ENCODE peak calls at places on chromosome 4, in seven cellular contexts. S is fibroblast of the aortic adventitia; W is heart right ventricle; J is spleen; I is CD4-positive, CD25-positive, alpha-beta regulatory T cell; C is Caco-2; U is GM12865. D is an unnamed sample.

GRCh38 chr4:142567620-142568451 is 278.3 kb downstream of the INPP4B start:
- DNase-seq in S (peak), W (no peak), J (no peak), I (peak), C (peak), U (peak), D (no peak)

GRCh38 chr4:187010052-187010451 is 286.4 kb upstream of the FAT1 start:
- DNase-seq in S (no peak), W (no peak), J (no peak), I (no peak), C (no peak), U (no peak), D (no peak)

GRCh38 chr4:25792200-25792791 is 70.5 kb downstream of the SEL1L3 start:
- DNase-seq in S (no peak), W (no peak), J (no peak), I (no peak), C (peak), U (peak), D (no peak)

GRCh38 chr4:150250293-150250997 is 172.2 kb downstream of the DCLK2 start:
- DNase-seq in S (no peak), W (no peak), J (no peak), I (no peak), C (no peak), U (no peak), D (no peak)

GRCh38 chr4:184417802-184418511 is 56.4 kb downstream of the IRF2 start:
- DNase-seq in S (peak), W (no peak), J (no peak), I (peak), C (no peak), U (peak), D (no peak)

GRCh38 chr4:113646456-113646809 is 115.1 kb downstream of the CAMK2D start:
- DNase-seq in S (peak), W (no peak), J (no peak), I (no peak), C (peak), U (no peak), D (no peak)

GRCh38 chr4:177066746-177067145 is 242.9 kb upstream of the NEIL3 start:
- DNase-seq in S (no peak), W (no peak), J (no peak), I (no peak), C (no peak), U (no peak), D (no peak)

GRCh38 chr4:151797131-151797530 is 36.3 kb upstream of the GATB start:
- DNase-seq in S (peak), W (no peak), J (no peak), I (no peak), C (no peak), U (no peak), D (no peak)

GRCh38 chr4:44145868-44146267 is 302.7 kb downstream of the KCTD8 start:
- DNase-seq in S (no peak), W (no peak), J (no peak), I (no peak), C (no peak), U (no peak), D (no peak)

GRCh38 chr4:86497980-86498379 is 96.1 kb upstream of the PTPN13 start:
- DNase-seq in S (peak), W (peak), J (no peak), I (no peak), C (no peak), U (no peak), D (no peak)

GRCh38 chr4:142595222-142595871 is 250.8 kb downstream of the INPP4B start:
- DNase-seq in S (no peak), W (no peak), J (no peak), I (no peak), C (no peak), U (no peak), D (no peak)

GRCh38 chr4:2863649-2864048 is 20.0 kb downstream of the ADD1 start:
- DNase-seq in S (no peak), W (no peak), J (no peak), I (no peak), C (no peak), U (no peak), D (no peak)

DNA sequence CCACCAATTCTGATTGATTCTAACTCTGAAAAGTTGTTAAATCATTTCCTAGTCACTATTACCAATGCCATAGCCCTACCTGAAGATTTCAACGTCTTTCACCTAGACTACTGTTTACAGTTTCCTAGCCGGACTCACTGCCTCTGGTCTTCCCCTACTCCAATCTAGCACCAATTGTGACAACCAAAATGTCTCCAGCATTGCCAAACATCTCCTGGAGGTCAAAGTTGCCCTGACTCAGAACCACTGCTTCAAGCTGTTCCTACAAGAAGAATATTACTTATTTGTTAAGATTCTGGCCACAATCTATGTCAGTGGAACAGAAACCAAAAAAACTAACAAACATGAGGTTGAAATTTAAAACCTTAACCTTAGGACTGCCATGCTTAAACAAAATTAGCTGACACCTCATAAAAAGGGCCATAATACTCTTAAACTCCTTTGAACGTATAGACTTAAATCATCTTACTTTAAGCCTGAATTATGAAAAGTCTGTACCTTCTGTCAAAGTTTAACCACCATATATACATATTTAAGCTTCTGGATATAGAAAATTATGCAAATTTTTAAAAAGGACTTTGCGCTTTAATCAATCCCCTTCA is 2.1 kb downstream of the PDS5A start:
- DNase-seq in S (peak), W (no peak), J (no peak), I (no peak), C (no peak), U (no peak), D (no peak)
- H3K4me3 ChIP-seq in S (peak), W (peak), J (no peak), I (peak), C (peak), U (peak), D (no peak)

DNA sequence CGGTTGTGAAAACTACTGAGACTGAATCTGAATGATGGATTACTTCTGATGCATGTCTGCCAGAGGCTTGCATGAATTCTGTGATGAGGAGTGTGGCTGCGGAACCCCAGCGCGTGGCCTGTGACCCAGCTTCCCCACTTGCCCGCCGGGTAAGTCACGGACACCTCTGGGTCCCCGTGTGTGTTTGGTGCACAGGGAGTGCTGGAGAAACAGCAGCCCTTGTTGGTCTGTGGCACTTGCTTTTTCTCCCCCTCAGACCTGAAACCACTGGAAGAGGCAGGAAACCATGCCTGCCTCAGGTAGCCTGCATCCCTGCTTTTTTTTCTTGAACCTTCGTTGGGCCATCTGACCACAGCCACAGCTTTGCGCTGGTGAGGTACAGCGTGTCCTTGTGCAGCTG is 51.9 kb upstream of the TADA2B start:
- DNase-seq in S (no peak), W (no peak), J (no peak), I (no peak), C (no peak), U (no peak), D (no peak)
- H3K4me3 ChIP-seq in S (peak), W (peak), J (no peak), I (no peak), C (no peak), U (no peak), D (no peak)

GRCh38 chr4:33802578-33802977 is 2441.7 kb downstream of the ARAP2 start:
- DNase-seq in S (no peak), W (no peak), J (no peak), I (no peak), C (no peak), U (peak), D (no peak)
- H3K4me3 ChIP-seq in S (no peak), W (no peak), J (no peak), I (no peak), C (no peak), U (no peak), D (no peak)

DNA sequence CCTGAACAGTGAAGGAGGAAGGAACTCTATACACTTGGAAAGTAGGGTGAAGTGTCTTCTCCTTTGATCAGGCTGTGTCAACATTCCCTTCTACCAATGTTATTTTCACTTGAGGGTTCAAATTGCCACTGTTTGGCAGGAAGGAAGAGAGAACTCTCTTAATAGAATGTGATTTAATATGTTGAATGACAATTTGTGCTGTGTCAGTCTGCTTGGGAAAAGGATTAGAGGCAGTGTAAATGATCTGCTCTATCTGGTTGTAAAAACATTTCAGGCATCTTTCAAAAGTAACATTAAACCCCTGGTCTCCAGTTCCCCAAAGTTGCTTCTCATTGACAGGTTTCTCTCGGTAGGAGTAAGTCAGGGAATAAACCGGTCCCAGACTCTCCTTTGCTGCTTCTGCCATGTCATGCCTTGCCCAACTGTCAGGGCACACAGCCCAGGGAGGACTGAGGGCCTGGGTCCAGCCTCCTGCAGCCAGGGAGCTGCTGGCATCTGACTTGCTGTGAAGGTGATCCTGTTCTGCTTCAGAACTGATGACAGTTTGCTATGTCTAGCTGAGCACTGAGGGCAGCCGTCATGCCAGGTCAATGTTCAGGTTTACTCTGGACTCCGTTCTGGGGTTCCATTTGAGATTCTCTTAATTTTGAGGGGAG is 312.2 kb downstream of the ARHGAP10 start:
- DNase-seq in S (no peak), W (peak), J (no peak), I (no peak), C (no peak), U (no peak), D (no peak)
- H3K4me3 ChIP-seq in S (no peak), W (peak), J (no peak), I (no peak), C (no peak), U (no peak), D (no peak)

DNA sequence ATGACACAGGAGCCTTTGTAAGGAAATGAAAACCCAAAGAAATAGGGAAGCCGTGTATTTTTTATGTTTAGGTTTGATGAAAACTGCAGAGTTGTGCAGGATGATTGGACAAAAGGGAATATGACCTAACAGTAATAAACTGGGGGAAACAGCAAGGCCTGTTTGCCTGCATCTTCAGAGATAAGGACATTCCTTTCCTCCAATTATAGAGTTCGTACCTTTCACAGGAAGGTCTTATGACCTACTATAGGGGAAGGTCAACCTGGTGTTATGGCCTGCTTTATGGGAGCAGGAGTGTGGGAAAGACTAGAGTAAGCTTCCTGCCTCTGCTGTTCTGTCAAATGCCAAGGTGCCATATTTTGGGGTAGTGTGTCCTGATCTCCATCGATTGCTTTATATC is 42.5 kb downstream of the BBS12 start:
- DNase-seq in S (no peak), W (no peak), J (no peak), I (no peak), C (no peak), U (no peak), D (no peak)
- H3K4me3 ChIP-seq in S (no peak), W (no peak), J (no peak), I (no peak), C (no peak), U (no peak), D (no peak)

DNA sequence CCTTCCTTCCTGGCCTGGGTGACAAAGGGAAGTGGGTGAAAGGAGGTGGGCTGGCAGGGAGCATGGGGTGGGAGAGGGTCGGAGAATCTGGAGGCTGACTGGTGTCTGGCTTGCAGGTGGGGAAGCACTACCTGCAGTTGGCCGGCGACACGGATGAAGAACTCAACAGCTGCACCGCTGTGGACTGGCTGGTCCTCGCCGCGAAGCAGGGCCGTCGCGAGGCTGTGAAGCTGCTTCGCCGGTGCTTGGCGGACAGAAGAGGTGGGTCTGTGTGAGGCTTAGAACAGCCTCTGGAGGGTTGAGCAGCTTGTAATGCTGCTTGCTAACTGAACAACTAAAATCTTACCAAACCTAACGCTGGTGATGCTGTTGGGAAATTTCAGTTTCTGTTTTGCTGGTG is 19.2 kb downstream of the WFS1 start:
- DNase-seq in S (no peak), W (no peak), J (no peak), I (no peak), C (no peak), U (no peak), D (no peak)
- H3K4me3 ChIP-seq in S (no peak), W (no peak), J (no peak), I (no peak), C (no peak), U (no peak), D (no peak)

GRCh38 chr4:35835893-35836292 is 408.4 kb downstream of the ARAP2 start:
- DNase-seq in S (no peak), W (no peak), J (no peak), I (no peak), C (no peak), U (no peak), D (no peak)
- H3K4me3 ChIP-seq in S (no peak), W (no peak), J (no peak), I (no peak), C (no peak), U (no peak), D (no peak)

DNA sequence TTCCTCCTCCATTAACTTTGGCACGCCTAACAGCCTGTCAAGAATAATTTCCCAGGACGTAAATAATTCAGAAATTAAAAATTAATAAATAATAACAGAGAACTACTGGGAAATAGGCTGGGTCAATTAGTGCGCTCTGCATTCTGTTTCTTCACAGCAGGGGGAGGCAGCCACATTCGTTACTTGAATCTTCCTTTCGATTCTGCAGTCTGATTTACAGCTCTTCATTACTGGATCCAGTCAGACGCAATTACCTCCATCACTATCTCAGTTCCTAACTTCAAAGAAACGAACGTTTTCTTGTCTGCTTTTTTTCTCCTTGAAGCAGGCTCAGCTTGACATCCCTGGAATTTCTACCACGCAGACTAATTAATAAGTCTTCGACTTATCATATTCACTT is 9.0 kb upstream of the RPL34 start:
- DNase-seq in S (peak), W (no peak), J (no peak), I (no peak), C (no peak), U (no peak), D (peak)
- H3K4me3 ChIP-seq in S (peak), W (peak), J (no peak), I (no peak), C (no peak), U (no peak), D (peak)

GRCh38 chr4:107376293-107376692 is 340.2 kb upstream of the DKK2 start:
- DNase-seq in S (no peak), W (no peak), J (no peak), I (no peak), C (no peak), U (no peak), D (no peak)
- H3K4me3 ChIP-seq in S (no peak), W (no peak), J (no peak), I (no peak), C (no peak), U (no peak), D (no peak)